ENCODE peak calls at places on chromosome 1, in six cellular contexts. T, B, K, N, I and A are unnamed samples.

GRCh38 chr1:201050515-201051277 is 27.2 kb upstream of the KIF21B start:
- DNase-seq in K (peak), T (no peak), B (no peak), N (no peak), I (peak), A (no peak)

GRCh38 chr1:204341380-204341779 is 18.3 kb downstream of the PLEKHA6 start:
- DNase-seq in B (no peak), I (peak), T (no peak), N (no peak), K (peak), A (no peak)

GRCh38 chr1:206590025-206590834 is 22.0 kb downstream of the EIF2D start:
- DNase-seq in T (peak), N (peak), B (no peak), I (peak), K (peak), A (no peak)

GRCh38 chr1:78836736-78837135 is 169.8 kb downstream of the ADGRL4 start:
- DNase-seq in N (no peak), B (no peak), T (no peak), I (peak), K (peak), A (no peak)

GRCh38 chr1:221708987-221709386 is 32.9 kb downstream of the DUSP10 start:
- DNase-seq in T (peak), K (peak), I (peak), B (peak), N (no peak), A (peak)

GRCh38 chr1:234400773-234401172 is 27.5 kb downstream of the COA6 start:
- DNase-seq in B (no peak), N (no peak), T (peak), I (peak), K (no peak), A (no peak)

GRCh38 chr1:204288061-204288588 is 71.6 kb downstream of the PLEKHA6 start:
- DNase-seq in B (peak), T (no peak), N (no peak), K (peak), I (no peak), A (peak)

GRCh38 chr1:180188103-180188506 is 33.4 kb downstream of the QSOX1 start:
- DNase-seq in N (no peak), I (peak), K (peak), B (peak), T (peak), A (peak)

GRCh38 chr1:205396972-205397616 is 24.8 kb downstream of the LEMD1 start:
- DNase-seq in N (no peak), T (peak), K (peak), I (no peak), B (no peak), A (no peak)

DNA sequence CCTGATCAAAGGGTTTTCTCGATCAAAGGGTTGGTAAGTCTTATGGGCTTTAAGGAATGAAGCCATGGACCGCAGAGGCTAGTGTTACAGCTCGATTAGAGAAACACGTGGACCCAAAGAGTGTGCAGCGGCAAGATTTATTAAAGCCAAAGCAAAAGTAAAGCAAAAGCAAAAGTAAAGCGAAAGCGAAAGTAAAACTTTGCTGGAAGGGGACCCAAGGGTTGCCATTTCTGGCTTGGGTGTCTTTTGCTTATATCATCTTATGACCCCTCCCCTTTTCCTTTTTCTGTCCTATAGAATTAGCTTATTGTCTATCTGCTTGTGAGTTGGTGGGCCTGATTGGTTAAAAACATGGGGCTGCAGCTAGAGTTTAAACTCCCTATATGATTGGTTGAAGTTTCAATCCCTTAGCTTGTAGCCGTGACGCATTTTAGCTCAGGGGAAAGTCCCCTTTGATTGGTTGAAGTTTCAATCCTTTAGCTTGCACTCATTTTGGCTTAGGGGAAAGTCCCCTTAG is 957.0 kb downstream of the AMY1C start:
- DNase-seq in I (peak), T (peak), N (no peak), K (no peak), B (no peak), A (peak)
- H3K4me3 ChIP-seq in I (peak), T (no peak), N (no peak), K (no peak), B (peak), A (peak)

DNA sequence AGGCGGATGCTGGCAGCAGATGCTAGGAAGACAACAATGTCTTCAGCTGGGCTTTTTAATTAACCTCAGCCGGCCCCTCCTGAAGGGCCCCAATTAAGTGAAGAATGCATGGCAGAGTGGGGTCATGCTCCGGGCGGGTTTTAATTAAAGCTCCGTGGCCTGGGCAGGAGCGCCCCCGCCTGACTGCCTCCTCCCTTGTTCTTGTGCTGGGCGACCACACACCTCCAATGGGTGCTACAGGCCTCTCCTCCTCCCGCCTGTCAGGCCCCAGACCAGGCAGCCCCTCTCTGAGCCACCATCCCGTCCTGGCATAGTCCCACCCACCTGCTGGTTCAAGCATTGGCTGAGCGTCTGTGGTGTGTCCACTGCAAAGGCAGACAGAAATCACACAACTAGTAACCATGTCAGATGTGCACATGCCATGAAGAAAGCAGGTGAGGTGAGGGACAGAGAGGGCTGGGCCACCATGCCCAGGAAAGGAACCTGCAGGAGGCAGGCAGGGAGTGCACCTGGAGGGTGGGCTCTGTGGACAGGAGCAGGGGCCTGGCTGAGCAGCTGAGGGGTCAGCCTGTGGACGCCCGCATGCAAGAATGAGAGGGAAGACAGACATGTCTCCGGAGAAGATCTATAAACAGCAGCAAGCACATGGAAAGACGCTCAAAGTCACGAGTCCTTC is 8.5 kb upstream of the ARF1 start:
- DNase-seq in T (no peak), K (no peak), I (no peak), N (no peak), B (no peak), A (no peak)
- TF ChIP-seq CTCF in T (peak), K (no peak), I (peak), N (peak), B (peak), A (peak)

GRCh38 chr1:149848340-149848771 is 51.0 kb upstream of the BOLA1 start:
- DNase-seq in K (peak), B (no peak), I (no peak), N (no peak), T (no peak), A (peak)
- H3K4me3 ChIP-seq in K (no peak), B (no peak), I (no peak), N (no peak), T (peak), A (peak)

DNA sequence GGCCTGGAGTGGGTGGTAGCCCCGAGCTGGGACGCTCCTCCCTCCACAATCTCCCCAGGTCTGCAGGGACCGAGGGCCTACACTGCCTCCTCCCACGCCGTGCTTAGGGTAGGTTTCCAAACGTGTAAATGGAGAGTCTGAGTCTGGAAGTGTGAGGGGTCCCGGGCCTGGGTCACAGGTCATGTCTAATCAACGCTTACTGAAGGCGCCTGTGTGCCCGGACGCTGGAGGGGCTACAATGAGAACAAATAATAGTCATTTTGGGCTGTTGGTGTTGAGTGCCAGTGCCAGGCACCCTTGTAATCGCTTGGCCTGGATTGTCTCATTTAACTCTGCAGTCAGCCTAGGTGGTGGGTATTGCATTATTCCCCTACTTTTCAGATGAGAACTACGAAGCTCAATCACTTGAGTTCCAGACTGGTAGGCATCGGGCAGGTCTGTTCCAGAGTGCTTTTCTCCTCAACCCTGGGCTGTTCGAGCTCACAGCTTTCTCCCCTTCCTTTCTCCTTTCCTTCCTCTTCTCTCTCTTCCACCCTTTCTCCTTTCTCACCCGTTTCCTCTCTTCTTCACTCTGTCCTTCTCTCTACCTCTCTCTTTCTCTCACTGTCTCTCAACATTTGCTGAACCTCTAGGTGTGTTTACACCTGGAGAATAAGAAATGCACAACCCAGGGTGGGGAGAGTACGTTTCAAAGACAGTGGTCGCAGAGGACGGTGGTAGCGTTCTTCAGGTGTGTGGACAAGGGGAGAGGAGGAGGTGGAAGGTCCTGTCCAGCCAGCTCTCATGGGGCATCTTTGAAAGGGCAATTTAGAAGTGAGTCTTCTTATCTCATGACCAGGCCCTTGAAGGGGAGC is 883 bp downstream of the SLC66A1 start:
- DNase-seq in T (peak), B (no peak), N (no peak), I (no peak), K (no peak), A (no peak)
- TF ChIP-seq CTCF in T (no peak), B (no peak), N (no peak), I (no peak), K (no peak), A (no peak)

DNA sequence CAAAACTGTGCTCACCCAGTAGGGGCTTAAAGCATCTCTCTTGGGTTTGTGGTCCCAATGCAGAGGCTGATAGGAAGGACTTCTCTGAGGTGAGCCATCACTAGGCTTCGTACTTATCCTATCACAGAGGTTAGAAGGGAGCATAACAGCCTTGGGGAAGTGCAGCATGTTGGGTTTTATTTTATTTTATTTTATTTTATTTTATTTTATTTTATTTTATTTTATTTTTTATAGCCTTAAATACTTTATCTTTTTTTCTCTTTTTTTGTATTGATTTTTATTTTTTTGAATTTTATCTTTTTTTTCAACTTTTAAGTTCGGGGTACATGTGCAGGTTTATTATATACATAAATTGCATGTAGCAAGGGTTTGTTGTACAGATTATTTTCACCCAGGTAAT is 48.9 kb upstream of the LPGAT1 start:
- DNase-seq in N (no peak), I (no peak), T (no peak), K (no peak), B (no peak), A (no peak)
- H3K4me3 ChIP-seq in N (no peak), I (no peak), T (no peak), K (no peak), B (no peak), A (no peak)

GRCh38 chr1:111197598-111198289 is 2.7 kb downstream of the DENND2D start:
- DNase-seq in B (no peak), I (peak), K (no peak), N (no peak), T (peak), A (no peak)
- TF ChIP-seq CTCF in B (no peak), I (peak), K (no peak), N (peak), T (peak), A (peak)

GRCh38 chr1:59156526-59157196 is 140.2 kb upstream of the FGGY start:
- DNase-seq in T (no peak), N (no peak), K (no peak), B (no peak), I (peak), A (no peak)
- H3K4me3 ChIP-seq in T (no peak), N (no peak), K (no peak), B (no peak), I (no peak), A (no peak)